ENCODE peak calls at places on chromosomes 6 and 20, in four cellular contexts. One of them, this sample, is unnamed.

GRCh38 chr20:60262967-60263603 is 304.9 kb downstream of the CDH26 start:
- DNase-seq in HepG2: peak; percentile 29
- DNase-seq in endodermal cell: peak; percentile 90
- DNase-seq in HCT116: no peak
- DNase-seq in this sample: no peak

GRCh38 chr20:48405909-48406308 is 421.9 kb downstream of the PREX1 start:
- DNase-seq in endodermal cell: peak; percentile 84
- DNase-seq in HepG2: peak; percentile 56
- DNase-seq in HCT116: no peak
- DNase-seq in this sample: no peak

GRCh38 chr20:11018668-11019170 is 344.9 kb upstream of the JAG1 start:
- DNase-seq in HepG2: no peak
- DNase-seq in endodermal cell: no peak
- DNase-seq in HCT116: no peak
- DNase-seq in this sample: no peak

GRCh38 chr6:31287621-31288020 is 15.7 kb upstream of the HLA-C start:
- DNase-seq in HepG2: no peak
- DNase-seq in endodermal cell: no peak
- DNase-seq in HCT116: no peak
- DNase-seq in this sample: no peak

GRCh38 chr20:54076259-54076658 is 5.9 kb upstream of the BCAS1 start:
- DNase-seq in endodermal cell: no peak
- DNase-seq in HCT116: no peak
- DNase-seq in HepG2: no peak
- DNase-seq in this sample: no peak

GRCh38 chr20:48298851-48299484 is 513.7 kb upstream of the SULF2 start:
- DNase-seq in endodermal cell: peak; percentile 45
- DNase-seq in HepG2: peak; percentile 73
- DNase-seq in HCT116: peak; percentile 32
- DNase-seq in this sample: no peak

GRCh38 chr6:149045404-149045803 is 272.1 kb upstream of the TAB2 start:
- DNase-seq in endodermal cell: no peak
- DNase-seq in HepG2: peak; percentile 33
- DNase-seq in HCT116: no peak
- DNase-seq in this sample: no peak

GRCh38 chr6:90214461-90214860 is 82.2 kb downstream of the BACH2 start:
- DNase-seq in HepG2: no peak
- DNase-seq in endodermal cell: no peak
- DNase-seq in HCT116: no peak
- DNase-seq in this sample: no peak

GRCh38 chr6:24524801-24525200 is 30.0 kb downstream of the ALDH5A1 start:
- DNase-seq in HCT116: peak; percentile 41
- DNase-seq in endodermal cell: peak; percentile 73
- DNase-seq in HepG2: peak; percentile 33
- DNase-seq in this sample: no peak

GRCh38 chr6:98335594-98335993 is 498.8 kb upstream of the POU3F2 start:
- DNase-seq in HepG2: no peak
- DNase-seq in HCT116: no peak
- DNase-seq in endodermal cell: no peak
- DNase-seq in this sample: no peak

GRCh38 chr6:111871725-111872520 is 1.3 kb downstream of the FYN start:
- DNase-seq in HepG2: peak; percentile 41
- DNase-seq in endodermal cell: peak; percentile 82
- DNase-seq in HCT116: no peak
- DNase-seq in this sample: peak; percentile 79

GRCh38 chr6:165515963-165516624 is 146.9 kb downstream of the PDE10A start:
- DNase-seq in HCT116: peak; percentile 35
- DNase-seq in HepG2: no peak
- DNase-seq in endodermal cell: no peak
- DNase-seq in this sample: no peak

GRCh38 chr20:14828459-14828858 is 491.0 kb upstream of the FLRT3 start:
- DNase-seq in HepG2: no peak
- DNase-seq in HCT116: no peak
- DNase-seq in endodermal cell: no peak
- DNase-seq in this sample: no peak

GRCh38 chr6:167795874-167796667 is 30.6 kb upstream of the AFDN start:
- DNase-seq in endodermal cell: no peak
- DNase-seq in HCT116: no peak
- DNase-seq in HepG2: no peak
- DNase-seq in this sample: peak; percentile 89

GRCh38 chr6:11282875-11283274 is 50.4 kb upstream of the NEDD9 start:
- DNase-seq in endodermal cell: no peak
- DNase-seq in HepG2: no peak
- DNase-seq in HCT116: no peak
- DNase-seq in this sample: no peak

GRCh38 chr20:35568645-35569044 is 26.8 kb downstream of the ERGIC3 start:
- DNase-seq in HCT116: peak; percentile 16
- DNase-seq in HepG2: peak; percentile 78
- DNase-seq in endodermal cell: peak; percentile 82
- DNase-seq in this sample: no peak

GRCh38 chr6:161850572-161850971 is 576.7 kb upstream of the AGPAT4 start:
- DNase-seq in endodermal cell: no peak
- DNase-seq in HepG2: no peak
- DNase-seq in HCT116: no peak
- DNase-seq in this sample: no peak

GRCh38 chr6:111657146-111657545 is 51.5 kb upstream of the TRAF3IP2 start:
- DNase-seq in HepG2: peak; percentile 80
- DNase-seq in HCT116: no peak
- DNase-seq in endodermal cell: no peak
- DNase-seq in this sample: no peak

GRCh38 chr6:170575250-170575649 is 9.2 kb downstream of the PDCD2 start:
- DNase-seq in HepG2: peak; percentile 21
- DNase-seq in HCT116: no peak
- DNase-seq in endodermal cell: no peak
- DNase-seq in this sample: no peak

GRCh38 chr6:32255212-32256153 is 31.6 kb upstream of the NOTCH4 start:
- DNase-seq in HCT116: peak; percentile 84
- DNase-seq in HepG2: peak; percentile 48
- DNase-seq in endodermal cell: peak; percentile 92
- DNase-seq in this sample: peak; percentile 86

GRCh38 chr6:25601797-25602679 is 50.0 kb upstream of the SCGN start:
- DNase-seq in endodermal cell: no peak
- DNase-seq in HepG2: peak; percentile 60
- DNase-seq in HCT116: peak; percentile 28
- DNase-seq in this sample: no peak

GRCh38 chr6:139955366-139956155 is 581.1 kb upstream of the CITED2 start:
- DNase-seq in HepG2: peak; percentile 33
- DNase-seq in HCT116: no peak
- DNase-seq in endodermal cell: no peak
- DNase-seq in this sample: no peak

GRCh38 chr6:142592876-142593275 is 291.1 kb downstream of the ADGRG6 start:
- DNase-seq in HepG2: no peak
- DNase-seq in endodermal cell: no peak
- DNase-seq in HCT116: no peak
- DNase-seq in this sample: no peak

GRCh38 chr6:117938324-117938995 is 31.4 kb downstream of the SLC35F1 start:
- DNase-seq in HCT116: no peak
- DNase-seq in HepG2: no peak
- DNase-seq in endodermal cell: peak; percentile 77
- DNase-seq in this sample: peak; percentile 22

GRCh38 chr6:36548401-36548743 is 1.1 kb upstream of the STK38 start:
- DNase-seq in HepG2: no peak
- DNase-seq in HCT116: no peak
- DNase-seq in endodermal cell: no peak
- DNase-seq in this sample: no peak
- H3K9ac ChIP-seq in HepG2: peak overlapping the region; percentile 37
- H3K9ac ChIP-seq in HCT116: no peak overlapping the region
- H3K9ac ChIP-seq in endodermal cell: no peak overlapping the region
- H3K9ac ChIP-seq in this sample: no peak overlapping the region

DNA sequence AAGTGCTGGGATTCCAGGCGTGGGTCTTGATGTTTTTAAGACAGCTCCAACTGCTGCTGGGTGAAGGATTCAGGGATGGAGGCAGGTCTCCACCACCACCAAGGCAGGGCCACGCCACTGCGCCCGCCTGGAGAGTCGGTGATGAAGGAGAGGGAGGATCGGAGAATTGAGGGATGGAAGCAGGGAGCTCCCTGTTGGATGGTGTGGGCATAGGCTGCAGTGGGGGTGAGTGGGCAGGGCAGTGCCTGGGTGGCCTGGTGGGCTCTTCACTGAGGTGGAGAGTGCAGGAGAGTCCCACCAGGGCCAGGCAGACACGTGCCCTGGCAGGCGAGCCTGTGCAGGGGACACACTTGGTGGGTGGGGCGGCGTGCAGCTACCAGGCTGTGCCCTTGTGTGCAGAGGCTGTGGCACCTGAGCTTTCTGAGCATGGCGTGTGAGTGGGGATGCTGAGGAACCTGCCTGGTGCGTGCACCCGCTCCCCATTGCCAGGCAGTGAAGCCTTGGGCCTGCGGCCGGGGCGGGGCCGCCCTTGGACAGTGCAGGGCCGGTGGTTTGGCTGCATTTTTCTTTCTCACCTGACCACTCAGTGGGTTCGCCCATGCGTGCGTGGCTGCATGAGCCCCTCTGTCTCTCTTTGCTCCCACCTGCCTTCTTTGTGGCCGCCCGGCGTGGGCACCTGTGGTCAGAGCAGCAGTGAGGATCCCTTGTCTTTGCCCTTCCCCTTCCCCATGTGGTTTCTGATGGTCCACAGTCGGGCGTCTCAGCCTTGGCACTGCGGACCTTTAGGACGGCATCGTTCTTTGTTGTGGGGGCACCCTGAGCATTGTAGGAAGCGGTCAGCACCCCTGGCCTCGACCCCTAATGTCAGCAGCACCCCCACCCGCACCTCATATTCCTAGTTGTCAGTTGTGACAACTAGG is 11.3 kb downstream of the RBM38 start:
- DNase-seq in HCT116: no peak
- DNase-seq in HepG2: no peak
- DNase-seq in endodermal cell: no peak
- DNase-seq in this sample: peak; percentile 53
- H3K4me1 ChIP-seq in HCT116: no peaks in the 10 kb centered on the region
- H3K4me1 ChIP-seq in HepG2: no peaks in the 10 kb centered on the region
- H3K4me1 ChIP-seq in endodermal cell: no peaks in the 10 kb centered on the region
- H3K4me1 ChIP-seq in this sample: peaks cover 30% of the 10 kb centered on the region

GRCh38 chr20:63014287-63014686 is 7.5 kb upstream of the BHLHE23 start:
- DNase-seq in endodermal cell: no peak
- DNase-seq in HepG2: no peak
- DNase-seq in HCT116: no peak
- DNase-seq in this sample: no peak
- H3K9ac ChIP-seq in endodermal cell: no peak overlapping the region
- H3K9ac ChIP-seq in HepG2: no peak overlapping the region
- H3K9ac ChIP-seq in HCT116: no peak overlapping the region
- H3K9ac ChIP-seq in this sample: no peak overlapping the region

GRCh38 chr20:20259534-20259933 is 108.4 kb upstream of the INSM1 start:
- DNase-seq in HepG2: no peak
- DNase-seq in endodermal cell: no peak
- DNase-seq in HCT116: no peak
- DNase-seq in this sample: no peak
- H3K4me1 ChIP-seq in HepG2: no peaks in the 10 kb centered on the region
- H3K4me1 ChIP-seq in endodermal cell: no peaks in the 10 kb centered on the region
- H3K4me1 ChIP-seq in HCT116: no peaks in the 10 kb centered on the region
- H3K4me1 ChIP-seq in this sample: no peaks in the 10 kb centered on the region

GRCh38 chr6:45002390-45002789 is 325.7 kb upstream of the RUNX2 start:
- DNase-seq in HCT116: no peak
- DNase-seq in endodermal cell: no peak
- DNase-seq in HepG2: no peak
- DNase-seq in this sample: no peak
- H3K9ac ChIP-seq in HCT116: no peak overlapping the region
- H3K9ac ChIP-seq in endodermal cell: no peak overlapping the region
- H3K9ac ChIP-seq in HepG2: no peak overlapping the region
- H3K9ac ChIP-seq in this sample: no peak overlapping the region

GRCh38 chr6:138593100-138593877 is 94.0 kb upstream of the NHSL1 start:
- DNase-seq in HepG2: peak; percentile 92
- DNase-seq in HCT116: peak; percentile 64
- DNase-seq in endodermal cell: peak; percentile 65
- DNase-seq in this sample: no peak

GRCh38 chr6:138590796-138591709 is 91.8 kb upstream of the NHSL1 start:
- DNase-seq in HepG2: peak; percentile 89
- DNase-seq in HCT116: peak; percentile 64
- DNase-seq in endodermal cell: peak; percentile 91
- DNase-seq in this sample: no peak

GRCh38 chr6:138594042-138594636 is 94.8 kb upstream of the NHSL1 start:
- DNase-seq in HCT116: no peak
- DNase-seq in HepG2: no peak
- DNase-seq in endodermal cell: peak; percentile 55
- DNase-seq in this sample: no peak

GRCh38 chr6:138594749-138595148 is 95.5 kb upstream of the NHSL1 start:
- DNase-seq in HCT116: no peak
- DNase-seq in endodermal cell: peak; percentile 31
- DNase-seq in HepG2: no peak
- DNase-seq in this sample: no peak

GRCh38 chr6:138592698-138593097 is 93.4 kb upstream of the NHSL1 start:
- DNase-seq in HepG2: no peak
- DNase-seq in HCT116: no peak
- DNase-seq in endodermal cell: no peak
- DNase-seq in this sample: no peak
- H3K4me1 ChIP-seq in HepG2: peaks cover 77% of the 10 kb centered on the region
- H3K4me1 ChIP-seq in HCT116: peaks cover 30% of the 10 kb centered on the region
- H3K4me1 ChIP-seq in endodermal cell: no peaks in the 10 kb centered on the region
- H3K4me1 ChIP-seq in this sample: peaks cover 10% of the 10 kb centered on the region

DNA sequence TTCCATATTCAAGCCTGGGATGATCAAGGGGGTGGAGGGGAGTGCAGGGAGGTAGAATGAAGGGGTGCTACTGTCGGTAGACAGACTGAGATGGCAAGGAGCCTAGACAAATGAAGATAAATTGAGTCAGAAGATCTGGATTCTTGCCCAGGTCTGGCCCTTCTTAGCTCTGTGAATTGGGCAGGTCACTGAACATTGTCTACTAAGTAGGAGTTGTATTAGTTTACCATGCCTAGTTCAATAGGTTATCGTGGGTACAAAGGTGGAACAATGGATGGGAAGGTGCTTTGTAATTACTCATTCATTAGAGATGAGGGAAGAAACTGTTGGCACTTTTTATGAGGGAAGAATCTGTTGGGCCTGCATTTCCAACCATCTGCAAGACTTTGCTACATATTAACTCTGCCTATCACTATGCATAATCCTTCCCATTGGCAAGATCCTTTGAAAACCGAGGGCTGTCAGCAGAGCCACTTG is 103.7 kb downstream of the CD24 start:
- DNase-seq in HepG2: no peak
- DNase-seq in HCT116: no peak
- DNase-seq in endodermal cell: no peak
- DNase-seq in this sample: no peak
- H3K9ac ChIP-seq in HepG2: no peak overlapping the region
- H3K9ac ChIP-seq in HCT116: no peak overlapping the region
- H3K9ac ChIP-seq in endodermal cell: no peak overlapping the region
- H3K9ac ChIP-seq in this sample: no peak overlapping the region